ENCODE peak calls at places on chromosome 12, in four cellular contexts. K is stimulated activated CD4-positive, alpha-beta T cell treated with anti-CD3 and anti-CD28 coated beads, Interleukin-1b, Interleukin-23, amount 100 ng/mL, for 4 hours; F is NCI-H510A; Z is HT-29. N is an unnamed sample.

GRCh38 chr12:91179315-91179714 is 3.3 kb downstream of the DCN start:
- DNase-seq in K (no peak), F (no peak), Z (no peak), N (peak)

GRCh38 chr12:121181181-121181580 is 28.7 kb upstream of the P2RX4 start:
- DNase-seq in K (no peak), F (no peak), Z (no peak), N (no peak)

GRCh38 chr12:24679135-24679534 is 269.8 kb downstream of the BCAT1 start:
- DNase-seq in K (no peak), F (no peak), Z (no peak), N (no peak)

GRCh38 chr12:104720346-104721064 is 237.6 kb downstream of the SLC41A2 start:
- DNase-seq in K (no peak), F (no peak), Z (no peak), N (peak)

GRCh38 chr12:110550981-110551380 is 32.1 kb downstream of the PPTC7 start:
- DNase-seq in K (no peak), F (no peak), Z (no peak), N (no peak)

GRCh38 chr12:129727100-129727499 is 176.7 kb downstream of the TMEM132D start:
- DNase-seq in K (no peak), F (no peak), Z (no peak), N (no peak)

GRCh38 chr12:24584032-24584675 is 364.7 kb downstream of the BCAT1 start:
- DNase-seq in K (no peak), F (no peak), Z (no peak), N (no peak)

GRCh38 chr12:53345486-53346195 is 9.5 kb upstream of the SP7 start:
- DNase-seq in K (no peak), F (no peak), Z (no peak), N (no peak)